ENCODE peak calls at places on chromosomes 4 and X, in four cellular contexts. B is cardiac fibroblast, T is neural crest cell, D is GM12865. L is an unnamed sample.

GRCh38 chr4:2551118-2551517 is 14.7 kb downstream of the FAM193A start:
- DNase-seq in T (no peak), B (no peak), D (no peak), L (no peak)

GRCh38 chr4:186081202-186081807 is 12.3 kb downstream of the TLR3 start:
- DNase-seq in T (no peak), D (no peak), B (no peak), L (no peak)

GRCh38 chrX:143754183-143754582 is 33.6 kb upstream of the SPANXN2 start:
- DNase-seq in D (no peak), B (no peak), T (no peak), L (no peak)

GRCh38 chr4:127642169-127642568 is 9.4 kb downstream of the INTU start:
- DNase-seq in B (peak), D (no peak), T (no peak), L (peak)

GRCh38 chr4:72613959-72614358 is 44.9 kb upstream of the ADAMTS3 start:
- DNase-seq in T (no peak), D (no peak), B (no peak), L (no peak)

GRCh38 chrX:150767045-150767395 is 73.8 kb downstream of the MTMR1 start:
- DNase-seq in T (no peak), D (no peak), B (peak), L (peak)

GRCh38 chr4:159455675-159456235 is 352.9 kb downstream of the RAPGEF2 start:
- DNase-seq in T (peak), D (peak), B (peak), L (peak)

GRCh38 chrX:19593684-19594083 is 78.4 kb upstream of the MAP3K15 start:
- DNase-seq in D (peak), B (peak), T (no peak), L (peak)

GRCh38 chr4:99998062-99998880 is 48.2 kb upstream of the H2AZ1 start:
- DNase-seq in B (peak), D (peak), T (no peak), L (peak)

GRCh38 chrX:153766871-153767673 is 3.0 kb downstream of the PLXNB3 start:
- DNase-seq in T (no peak), D (peak), B (no peak), L (no peak)

GRCh38 chrX:144896323-144896722 is 351.0 kb upstream of the SPANXN1 start:
- DNase-seq in T (no peak), D (no peak), B (peak), L (peak)

GRCh38 chr4:81426770-81427604 is 44.7 kb downstream of the RASGEF1B start:
- DNase-seq in D (no peak), T (no peak), B (peak), L (no peak)

GRCh38 chr4:5774416-5775056 is 63.5 kb downstream of the EVC start:
- DNase-seq in B (no peak), T (no peak), D (no peak), L (no peak)

GRCh38 chr4:14339715-14340114 is 662.6 kb upstream of the CPEB2 start:
- DNase-seq in D (no peak), B (no peak), T (no peak), L (no peak)

GRCh38 chr4:145427221-145427620 is 54.4 kb upstream of the SMAD1 start:
- DNase-seq in D (no peak), T (no peak), B (no peak), L (no peak)

GRCh38 chr4:152392079-152392478 is 143.8 kb downstream of the FBXW7 start:
- DNase-seq in D (no peak), T (no peak), B (no peak), L (no peak)

GRCh38 chr4:17057035-17057434 is 158.6 kb upstream of the LDB2 start:
- DNase-seq in D (no peak), T (no peak), B (no peak), L (no peak)

GRCh38 chr4:2069161-2069971 is 10.2 kb downstream of the NAT8L start:
- DNase-seq in B (no peak), D (no peak), T (no peak), L (no peak)

GRCh38 chr4:184968784-184969201 is 49.5 kb upstream of the HELT start:
- DNase-seq in T (no peak), B (no peak), D (no peak), L (no peak)

GRCh38 chr4:165905405-165906027 is 32.5 kb downstream of the TLL1 start:
- DNase-seq in B (peak), T (no peak), D (no peak), L (no peak)

GRCh38 chrX:386239-386767 is 404 bp downstream of the PPP2R3B start:
- DNase-seq in T (no peak), B (no peak), D (peak), L (no peak)

GRCh38 chr4:182717788-182718583 is 199.2 kb downstream of the DCTD start:
- DNase-seq in T (no peak), B (no peak), D (peak), L (no peak)

GRCh38 chr4:174789666-174790065 is 39.4 kb downstream of the GLRA3 start:
- DNase-seq in D (no peak), B (no peak), T (no peak), L (no peak)

GRCh38 chrX:130097507-130098201 is 12.6 kb downstream of the ELF4 start:
- DNase-seq in T (no peak), D (no peak), B (no peak), L (no peak)

GRCh38 chrX:111585337-111585736 is 73.9 kb downstream of the SERTM2 start:
- DNase-seq in D (no peak), B (no peak), T (no peak), L (no peak)

GRCh38 chr4:5139141-5139540 is 87.9 kb downstream of the STK32B start:
- DNase-seq in B (no peak), T (no peak), D (no peak), L (no peak)

GRCh38 chr4:8330821-8331566 is 61.4 kb downstream of the HTRA3 start:
- DNase-seq in D (no peak), B (peak), T (no peak), L (no peak)

GRCh38 chr4:149897784-149898183 is 82.1 kb upstream of the IQCM start:
- DNase-seq in T (no peak), B (peak), D (peak), L (peak)

GRCh38 chrX:153226344-153227190 is 47.5 kb downstream of the MAGEA1 start:
- DNase-seq in T (peak), B (peak), D (no peak), L (peak)

GRCh38 chrX:121307441-121307840 is 260.0 kb downstream of the GLUD2 start:
- DNase-seq in B (peak), D (peak), T (no peak), L (peak)

GRCh38 chr4:4770610-4771009 is 88.9 kb upstream of the MSX1 start:
- DNase-seq in B (no peak), D (no peak), T (no peak), L (no peak)

GRCh38 chr4:10033191-10033881 is 12.0 kb upstream of the SLC2A9 start:
- DNase-seq in B (peak), D (peak), T (no peak), L (peak)

GRCh38 chr4:101421393-101421792 is 74.1 kb upstream of the PPP3CA start:
- DNase-seq in D (no peak), B (no peak), T (no peak), L (no peak)

GRCh38 chr4:60682901-60683300 is 517.2 kb upstream of the ADGRL3 start:
- DNase-seq in T (no peak), D (no peak), B (peak), L (peak)

GRCh38 chr4:71487324-71487677 is 148.5 kb downstream of the SLC4A4 start:
- DNase-seq in B (no peak), D (no peak), T (peak), L (no peak)

GRCh38 chr4:46270986-46271596 is 118.8 kb downstream of the GABRA2 start:
- DNase-seq in T (no peak), D (peak), B (peak), L (no peak)

GRCh38 chr4:7462509-7462971 is 27.8 kb upstream of the PSAPL1 start:
- DNase-seq in B (no peak), T (no peak), D (no peak), L (no peak)

GRCh38 chr4:93897559-93897958 is 69.0 kb downstream of the ATOH1 start:
- DNase-seq in T (no peak), B (peak), D (peak), L (no peak)

GRCh38 chr4:26055855-26056254 is 141.8 kb downstream of the SMIM20 start:
- DNase-seq in T (no peak), B (no peak), D (peak), L (no peak)
- TF ChIP-seq CTCF in T (no peak), B (no peak), D (no peak), L (no peak)

DNA sequence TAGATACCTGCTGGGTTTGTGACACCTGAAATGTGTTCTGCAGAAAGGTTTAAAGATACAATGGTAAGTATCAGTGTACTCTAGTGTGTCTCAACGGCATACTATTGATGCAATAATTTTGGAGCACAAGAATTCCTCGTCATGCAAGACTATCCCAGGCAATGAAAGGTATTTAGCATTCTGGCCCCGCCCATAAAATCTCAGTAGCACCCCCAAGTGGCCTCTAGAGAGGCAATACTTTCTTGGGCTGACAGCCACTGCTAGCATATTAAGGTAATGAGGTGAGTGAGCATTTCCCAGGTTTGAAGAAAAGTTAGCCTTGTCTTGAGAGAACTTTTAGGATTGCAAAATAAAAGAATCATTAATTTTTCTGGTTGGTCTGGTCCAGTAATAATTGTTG is 24.0 kb downstream of the TAB3 start:
- DNase-seq in T (no peak), D (peak), B (peak), L (no peak)
- TF ChIP-seq CTCF in T (peak), D (peak), B (peak), L (peak)

DNA sequence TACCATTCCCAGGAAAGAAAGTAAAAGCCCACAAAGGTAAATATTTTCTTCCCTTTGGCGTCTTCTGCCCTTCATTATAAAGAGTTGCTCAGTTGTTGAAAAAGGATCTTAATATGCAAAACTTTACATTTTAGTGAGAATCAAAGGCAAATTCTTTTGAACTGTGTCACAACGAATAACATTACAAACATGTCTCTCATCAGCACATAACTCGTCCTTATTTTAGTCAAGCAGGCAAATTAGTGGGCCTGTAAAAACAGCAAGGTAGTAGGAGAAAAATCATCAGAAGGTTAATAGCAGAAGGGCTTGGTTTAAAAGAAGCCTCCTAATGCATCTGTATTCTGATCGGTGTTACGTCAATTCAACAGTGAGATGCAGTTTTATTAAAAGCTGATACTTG is 647.3 kb upstream of the DIPK2B start:
- DNase-seq in B (no peak), D (no peak), T (no peak), L (no peak)
- TF ChIP-seq CTCF in B (no peak), D (no peak), T (no peak), L (no peak)

GRCh38 chr4:176575141-176575731 is 217.5 kb downstream of the VEGFC start:
- DNase-seq in B (no peak), T (no peak), D (no peak), L (no peak)

GRCh38 chr4:176565044-176565443 is 227.7 kb downstream of the VEGFC start:
- DNase-seq in B (peak), D (no peak), T (no peak), L (no peak)

GRCh38 chr4:176563591-176563990 is 229.1 kb downstream of the VEGFC start:
- DNase-seq in D (no peak), B (peak), T (no peak), L (peak)

GRCh38 chr4:176566769-176567168 is 226.0 kb downstream of the VEGFC start:
- DNase-seq in D (no peak), T (no peak), B (peak), L (no peak)

DNA sequence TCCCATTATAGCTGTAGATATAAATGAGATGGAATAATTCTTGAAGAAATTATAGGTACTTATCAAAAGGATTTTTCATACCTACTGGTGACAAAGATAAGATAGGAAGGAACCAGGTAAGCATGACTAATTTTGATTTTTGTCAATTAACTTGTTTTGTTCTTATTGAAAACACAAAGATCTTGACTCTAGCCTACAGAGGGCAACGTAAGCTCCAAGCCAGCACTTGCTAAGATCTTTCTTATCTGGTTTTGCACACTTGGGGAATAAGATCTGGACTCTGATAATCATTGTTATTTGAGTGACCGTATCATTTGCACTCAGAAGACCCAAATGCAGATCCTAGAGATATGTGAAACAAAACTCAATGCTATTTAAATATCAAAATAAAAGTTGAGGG is 223.4 kb downstream of the VEGFC start:
- DNase-seq in D (no peak), T (no peak), B (peak), L (no peak)
- TF ChIP-seq CTCF in D (no peak), T (no peak), B (no peak), L (peak)